ENCODE peak calls at places on chromosomes 6 and 20, in ten cellular contexts. P, L, D, I, T, Y, J, G, K and F are unnamed samples. For H3K4me1, the result is how much of the 10 kb centered on the place peaks cover.

GRCh38 chr6:29633532-29633901 is 534 bp upstream of the GABBR1 start:
- DNase-seq in K (no peak), L (no peak), I (no peak), G (no peak), J (no peak), T (no peak), P (no peak), D (no peak), Y (peak), F (no peak)

GRCh38 chr6:165676435-165677068 is 13.5 kb upstream of the PDE10A start:
- DNase-seq in Y (no peak), T (no peak), I (no peak), G (no peak), P (no peak), J (peak), L (peak), D (no peak), K (no peak), F (peak)

GRCh38 chr6:129644567-129645015 is 65.4 kb downstream of the ARHGAP18 start:
- DNase-seq in D (no peak), J (no peak), G (no peak), L (no peak), P (no peak), T (no peak), Y (no peak), K (no peak), I (no peak), F (no peak)

GRCh38 chr6:25002326-25003066 is 66.7 kb upstream of the RIPOR2 start:
- DNase-seq in T (no peak), G (no peak), I (peak), P (no peak), Y (no peak), L (no peak), K (no peak), J (no peak), D (no peak), F (no peak)

GRCh38 chr20:16295534-16295933 is 277.7 kb downstream of the KIF16B start:
- DNase-seq in L (no peak), Y (no peak), D (no peak), P (no peak), T (no peak), G (no peak), K (no peak), I (no peak), J (no peak), F (no peak)

GRCh38 chr6:42099340-42100028 is 42.9 kb downstream of the C6orf132 start:
- DNase-seq in D (no peak), T (no peak), Y (no peak), I (no peak), L (peak), G (no peak), J (no peak), P (no peak), K (no peak), F (no peak)

GRCh38 chr6:152980656-152981055 is 2.2 kb downstream of the FBXO5 start:
- DNase-seq in J (no peak), Y (no peak), T (no peak), D (no peak), L (no peak), K (no peak), G (no peak), I (no peak), P (no peak), F (no peak)

GRCh38 chr20:49601153-49601924 is 33.4 kb upstream of the PTGIS start:
- DNase-seq in G (no peak), P (no peak), D (no peak), Y (no peak), L (no peak), T (no peak), K (no peak), I (no peak), J (no peak), F (no peak)

GRCh38 chr20:34296468-34296867 is 6.7 kb downstream of the AHCY start:
- DNase-seq in K (no peak), J (no peak), L (no peak), Y (no peak), P (no peak), G (no peak), I (no peak), D (no peak), T (no peak), F (no peak)

GRCh38 chr20:1824177-1824576 is 71.0 kb upstream of the SIRPA start:
- DNase-seq in I (no peak), J (no peak), G (no peak), D (no peak), K (no peak), T (no peak), L (no peak), Y (no peak), P (no peak), F (no peak)

GRCh38 chr20:1325173-1326030 is 3.5 kb downstream of the SDCBP2 start:
- DNase-seq in D (peak), I (peak), G (peak), P (peak), L (peak), J (peak), K (peak), Y (peak), T (peak), F (peak)

GRCh38 chr20:21520702-21521595 is 7.1 kb upstream of the NKX2-2 start:
- DNase-seq in Y (peak), G (no peak), J (no peak), K (peak), T (no peak), L (no peak), I (no peak), D (no peak), P (no peak), F (no peak)

GRCh38 chr6:132341646-132342045 is 59.6 kb downstream of the MOXD1 start:
- DNase-seq in L (no peak), P (no peak), G (no peak), T (no peak), I (no peak), D (no peak), K (no peak), J (no peak), Y (no peak), F (no peak)

GRCh38 chr20:19453369-19453768 is 240.9 kb downstream of the SLC24A3 start:
- DNase-seq in K (no peak), I (no peak), J (no peak), P (no peak), T (no peak), Y (no peak), G (no peak), L (peak), D (no peak), F (no peak)

GRCh38 chr20:48735112-48735511 is 92.7 kb downstream of the PREX1 start:
- DNase-seq in L (peak), P (no peak), I (no peak), Y (no peak), T (no peak), D (no peak), J (no peak), K (no peak), G (no peak), F (no peak)

GRCh38 chr6:147508871-147509608 is 550 bp downstream of the SAMD5 start:
- DNase-seq in D (peak), I (peak), Y (peak), T (peak), G (no peak), L (no peak), K (peak), P (peak), J (peak), F (peak)

GRCh38 chr6:79634491-79634890 is 3.4 kb downstream of the SH3BGRL2 start:
- DNase-seq in P (no peak), I (no peak), G (no peak), T (no peak), Y (no peak), K (peak), D (no peak), J (no peak), L (no peak), F (no peak)

GRCh38 chr6:79630400-79630882 is 688 bp upstream of the SH3BGRL2 start:
- DNase-seq in P (no peak), L (no peak), J (no peak), T (no peak), G (no peak), K (no peak), I (no peak), Y (no peak), D (no peak), F (no peak)

GRCh38 chr6:79631800-79632172 is 657 bp downstream of the SH3BGRL2 start:
- DNase-seq in K (no peak), I (no peak), D (peak), Y (no peak), L (no peak), T (no peak), J (no peak), G (no peak), P (no peak), F (peak)

GRCh38 chr6:79630883-79631799 is at the start of gene SH3BGRL2:
- DNase-seq in T (peak), I (peak), L (peak), G (peak), J (peak), Y (peak), D (peak), P (peak), K (peak), F (peak)

DNA sequence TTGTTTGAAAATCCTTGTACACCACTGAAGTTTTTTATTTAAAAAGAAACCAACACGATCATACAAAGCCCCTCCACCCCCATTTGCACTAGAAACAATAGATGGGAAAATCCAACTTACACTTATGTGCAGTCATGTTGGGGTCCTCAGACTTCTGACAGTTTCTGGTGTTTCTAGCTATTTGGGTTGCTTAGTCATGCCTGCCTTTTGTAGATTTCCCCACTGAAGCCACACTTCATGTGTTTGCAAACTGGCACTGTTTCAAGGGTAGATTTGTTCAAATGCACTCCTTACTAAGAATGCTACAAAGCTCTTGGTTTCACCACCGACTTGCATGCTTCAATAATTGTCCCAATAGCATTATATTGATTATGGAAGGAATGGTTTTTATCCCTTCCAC is 1.5 kb downstream of the SH3BGRL2 start:
- DNase-seq in D (no peak), L (no peak), I (no peak), G (no peak), P (no peak), J (no peak), T (no peak), Y (no peak), K (no peak), F (no peak)
- H3K4me3 ChIP-seq in D (peak), L (peak), I (no peak), G (no peak), P (no peak), J (peak), T (no peak), Y (peak), K (no peak), F (no peak)

GRCh38 chr6:52663935-52664184 is 7.1 kb upstream of the TMEM14A start:
- DNase-seq in J (no peak), P (no peak), D (no peak), Y (no peak), T (no peak), L (no peak), K (no peak), G (no peak), I (no peak), F (no peak)
- H3K4me1 ChIP-seq in J (under half), P (under half), D (under half), Y (under half), T (under half), L (under half), K (under half), G (under half), I (under half), F (under half)

DNA sequence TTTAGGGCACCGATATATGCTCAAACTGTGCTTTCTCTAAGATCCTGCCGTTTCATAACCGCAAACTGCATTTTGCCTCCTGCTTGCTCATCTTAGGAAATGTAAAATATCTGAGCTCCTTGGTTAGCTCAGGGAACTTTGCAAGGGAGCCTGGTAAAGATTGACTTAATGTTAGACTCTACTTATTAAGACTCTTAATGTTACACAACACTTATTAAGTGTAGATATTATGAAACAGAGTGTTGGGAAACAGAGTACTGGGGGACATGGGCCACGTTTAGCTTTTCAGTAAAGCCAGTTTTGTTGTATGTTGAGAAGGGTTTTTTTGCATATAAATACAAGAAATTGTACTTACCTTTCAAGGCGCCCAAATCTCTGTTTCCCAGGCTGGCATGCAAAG is 1.9 kb downstream of the LTV1 start:
- DNase-seq in I (no peak), L (no peak), J (no peak), D (no peak), G (no peak), K (no peak), P (no peak), T (no peak), Y (no peak), F (no peak)
- H3K4me3 ChIP-seq in I (no peak), L (no peak), J (no peak), D (no peak), G (no peak), K (no peak), P (no peak), T (no peak), Y (no peak), F (no peak)

GRCh38 chr6:56539503-56540105 is 103.1 kb downstream of the DST start:
- DNase-seq in T (no peak), P (no peak), L (no peak), K (no peak), Y (no peak), D (no peak), J (no peak), I (no peak), G (no peak), F (peak)

GRCh38 chr6:56535626-56536025 is 107.1 kb downstream of the DST start:
- DNase-seq in K (no peak), J (no peak), T (no peak), Y (no peak), L (no peak), G (no peak), D (no peak), P (no peak), I (no peak), F (no peak)

GRCh38 chr6:56538851-56539250 is 103.8 kb downstream of the DST start:
- DNase-seq in L (no peak), Y (no peak), T (no peak), D (no peak), K (no peak), G (no peak), P (no peak), I (no peak), J (no peak), F (no peak)

GRCh38 chr6:56536536-56536935 is 106.2 kb downstream of the DST start:
- DNase-seq in Y (no peak), L (no peak), J (no peak), G (no peak), I (no peak), P (no peak), D (no peak), K (no peak), T (no peak), F (no peak)

GRCh38 chr6:56537223-56537770 is 105.4 kb downstream of the DST start:
- DNase-seq in G (no peak), D (no peak), I (no peak), Y (no peak), K (no peak), J (no peak), T (no peak), P (no peak), L (no peak), F (no peak)
- H3K4me1 ChIP-seq in G (under half), D (under half), I (under half), Y (under half), K (under half), J (under half), T (under half), P (under half), L (under half), F (under half)

DNA sequence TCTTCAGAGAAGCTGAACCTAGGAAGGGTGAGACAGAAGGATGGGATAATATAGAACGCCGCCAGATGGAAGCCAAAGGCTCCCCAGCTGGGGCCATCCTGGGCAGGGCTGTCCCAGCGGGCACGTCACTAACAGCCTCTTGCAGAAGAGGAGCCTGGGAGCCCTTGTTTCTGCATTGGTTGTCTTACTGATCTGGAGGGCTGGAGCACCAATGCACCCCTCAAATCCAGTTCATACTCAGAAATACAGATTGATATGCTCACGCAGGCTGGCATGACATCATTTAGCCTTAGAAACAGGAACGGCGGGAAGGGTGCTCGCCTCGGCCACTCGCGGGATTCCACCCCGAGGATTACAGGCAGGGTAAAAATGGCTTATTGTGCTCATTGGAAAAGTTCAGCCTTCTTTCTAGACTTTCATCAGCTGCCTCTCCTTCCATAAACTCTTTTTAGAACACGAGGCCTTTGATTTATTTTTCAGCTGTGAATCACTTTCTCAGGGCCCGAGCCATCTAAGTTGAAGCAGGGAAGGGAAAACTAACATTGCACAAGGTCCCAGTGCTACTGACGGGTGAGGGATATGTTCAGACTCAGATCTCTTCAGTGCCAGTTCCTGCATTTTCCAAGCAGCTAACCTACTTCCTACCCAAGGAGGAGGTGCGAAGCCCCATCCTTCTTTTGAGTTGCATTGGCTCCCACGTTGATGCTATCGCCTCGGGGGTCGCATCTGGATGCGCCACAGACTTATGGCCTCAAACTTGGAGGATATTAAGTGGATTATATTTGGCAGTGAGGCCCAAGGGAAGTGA is 82.3 kb downstream of the GMPR start:
- DNase-seq in L (no peak), J (no peak), D (no peak), P (no peak), T (no peak), I (peak), Y (no peak), K (no peak), G (no peak), F (peak)
- H3K4me3 ChIP-seq in L (peak), J (peak), D (no peak), P (no peak), T (no peak), I (no peak), Y (peak), K (no peak), G (no peak), F (peak)